ENCODE peak calls at places on chromosomes 16 and 17, in four cellular contexts. One of them, this sample, is unnamed.

GRCh38 chr17:18070861-18071340 is 16.8 kb upstream of the DRG2 start:
- DNase-seq in IMR-90: peak
- DNase-seq in K562: peak
- DNase-seq in A549: no peak
- DNase-seq in this sample: no peak

GRCh38 chr16:19393226-19394074 is 24.2 kb upstream of the TMC5 start:
- DNase-seq in K562: no peak
- DNase-seq in A549: no peak
- DNase-seq in IMR-90: peak
- DNase-seq in this sample: no peak

GRCh38 chr17:16491703-16492612 is at the start of gene LRRC75A:
- DNase-seq in A549: peak
- DNase-seq in K562: peak
- DNase-seq in IMR-90: peak
- DNase-seq in this sample: no peak

GRCh38 chr16:68247400-68247799 is 2.2 kb downstream of the PLA2G15 start:
- DNase-seq in IMR-90: no peak
- DNase-seq in K562: no peak
- DNase-seq in A549: no peak
- DNase-seq in this sample: no peak

GRCh38 chr17:39944393-39944711 is 16.8 kb downstream of the LRRC3C start:
- DNase-seq in K562: no peak
- DNase-seq in IMR-90: no peak
- DNase-seq in A549: no peak
- DNase-seq in this sample: no peak

GRCh38 chr16:88772871-88773811 is 11.9 kb downstream of the PIEZO1 start:
- DNase-seq in IMR-90: peak
- DNase-seq in K562: peak
- DNase-seq in A549: no peak
- DNase-seq in this sample: no peak

GRCh38 chr17:77948690-77949114 is 9.8 kb upstream of the TNRC6C start:
- DNase-seq in K562: no peak
- DNase-seq in A549: peak
- DNase-seq in IMR-90: peak
- DNase-seq in this sample: no peak

GRCh38 chr16:50692999-50693781 is at the start of gene NOD2:
- DNase-seq in K562: peak
- DNase-seq in A549: peak
- DNase-seq in IMR-90: no peak
- DNase-seq in this sample: no peak

GRCh38 chr16:87278191-87279093 is 38.8 kb downstream of the C16orf95 start:
- DNase-seq in A549: peak
- DNase-seq in IMR-90: peak
- DNase-seq in K562: peak
- DNase-seq in this sample: no peak

GRCh38 chr17:57823469-57824401 is 26.1 kb downstream of the MRPS23 start:
- DNase-seq in K562: no peak
- DNase-seq in IMR-90: peak
- DNase-seq in A549: no peak
- DNase-seq in this sample: no peak

GRCh38 chr17:7042507-7043194 is 1.2 kb downstream of the SLC16A11 start:
- DNase-seq in K562: no peak
- DNase-seq in IMR-90: no peak
- DNase-seq in A549: no peak
- DNase-seq in this sample: no peak

GRCh38 chr17:74457146-74457819 is 9.2 kb upstream of the CD300A start:
- DNase-seq in K562: peak
- DNase-seq in IMR-90: peak
- DNase-seq in A549: peak
- DNase-seq in this sample: no peak

GRCh38 chr17:72122002-72122310 is 1.1 kb downstream of the SOX9 start:
- DNase-seq in IMR-90: peak
- DNase-seq in K562: no peak
- DNase-seq in A549: peak
- DNase-seq in this sample: no peak

GRCh38 chr17:44928950-44929720 is 13.8 kb upstream of the GFAP start:
- DNase-seq in A549: no peak
- DNase-seq in IMR-90: no peak
- DNase-seq in K562: no peak
- DNase-seq in this sample: no peak

GRCh38 chr16:82092711-82093110 is 57.7 kb downstream of the HSD17B2 start:
- DNase-seq in A549: no peak
- DNase-seq in K562: no peak
- DNase-seq in IMR-90: peak
- DNase-seq in this sample: no peak

GRCh38 chr17:61490540-61490975 is 38.3 kb downstream of the TBX4 start:
- DNase-seq in IMR-90: peak
- DNase-seq in K562: no peak
- DNase-seq in A549: peak
- DNase-seq in this sample: no peak

GRCh38 chr16:1929105-1929504 is 10.9 kb upstream of the HS3ST6 start:
- DNase-seq in IMR-90: no peak
- DNase-seq in K562: peak
- DNase-seq in A549: peak
- DNase-seq in this sample: no peak
- TF ChIP-seq SMC3 in IMR-90: no peak
- TF ChIP-seq SMC3 in K562: no peak
- TF ChIP-seq SMC3 in A549: no peak
- TF ChIP-seq SMC3 in this sample: no peak

DNA sequence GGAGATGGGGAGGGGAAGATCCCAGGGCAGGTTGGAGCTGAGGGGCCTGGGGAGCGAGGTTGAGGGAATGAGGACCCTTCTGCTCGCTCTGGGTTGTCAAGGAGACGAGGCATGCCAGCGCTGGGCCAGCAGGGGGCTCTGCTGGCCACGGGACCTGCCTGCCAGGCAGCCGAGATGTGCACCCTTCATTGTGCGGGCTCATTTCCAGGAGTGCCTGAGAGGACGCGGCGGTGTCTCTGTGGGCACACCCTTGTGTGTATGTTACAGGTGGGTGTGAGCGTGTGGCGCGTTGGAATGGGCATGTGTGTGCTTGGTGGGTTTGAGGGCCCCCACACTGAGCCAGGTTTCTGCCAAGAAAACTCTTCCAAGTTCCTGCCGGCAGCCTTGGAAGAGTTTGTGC is 15.9 kb downstream of the ARHGAP23 start:
- DNase-seq in IMR-90: peak
- DNase-seq in K562: peak
- DNase-seq in A549: peak
- DNase-seq in this sample: no peak
- TF ChIP-seq ELK1 in IMR-90: no peak
- TF ChIP-seq ELK1 in K562: no peak
- TF ChIP-seq ELK1 in A549: no peak
- TF ChIP-seq ELK1 in this sample: no peak

GRCh38 chr16:77434365-77435239 is at the start of gene ADAMTS18:
- DNase-seq in K562: no peak
- DNase-seq in IMR-90: no peak
- DNase-seq in A549: no peak
- DNase-seq in this sample: no peak
- TF ChIP-seq SMC3 in K562: no peak
- TF ChIP-seq SMC3 in IMR-90: no peak
- TF ChIP-seq SMC3 in A549: peak
- TF ChIP-seq SMC3 in this sample: no peak

GRCh38 chr16:565420-566330 is 1.1 kb upstream of the NHLRC4 start:
- DNase-seq in IMR-90: peak
- DNase-seq in K562: peak
- DNase-seq in A549: no peak
- DNase-seq in this sample: no peak
- TF ChIP-seq ELK1 in IMR-90: no peak
- TF ChIP-seq ELK1 in K562: no peak
- TF ChIP-seq ELK1 in A549: no peak
- TF ChIP-seq ELK1 in this sample: no peak